ENCODE peak calls at places on chromosomes 4 and X, in five cellular contexts. K, R, X, I and O are unnamed samples.
A peak's percentile ranks its signal among the peaks of the same experiment; 100 is the strongest.

GRCh38 chr4:155336242-155336641 is 40.5 kb downstream of the MAP9 start:
- DNase-seq in X (no peak), K (no peak), I (no peak), R (no peak), O (no peak)

GRCh38 chr4:4488405-4489404 is 53.1 kb downstream of the STX18 start:
- DNase-seq in I (peak; percentile 60), X (no peak), K (peak; percentile 30), R (peak; percentile 69), O (no peak)

GRCh38 chr4:15027921-15028435 is 25.7 kb downstream of the CPEB2 start:
- DNase-seq in R (no peak), X (no peak), K (no peak), I (no peak), O (no peak)

GRCh38 chr4:73964862-73965611 is 16.8 kb downstream of the PF4 start:
- DNase-seq in X (no peak), K (no peak), I (peak; percentile 88), R (peak; percentile 34), O (no peak)

GRCh38 chr4:128558896-128559669 is 250.4 kb upstream of the JADE1 start:
- DNase-seq in X (no peak), R (no peak), I (no peak), K (no peak), O (no peak)

GRCh38 chr4:8174970-8175369 is 16.4 kb upstream of the ABLIM2 start:
- DNase-seq in K (no peak), X (no peak), R (no peak), I (no peak), O (no peak)

GRCh38 chr4:184937030-184937710 is 81.1 kb upstream of the HELT start:
- DNase-seq in R (peak; percentile 15), I (no peak), X (no peak), K (no peak), O (no peak)

GRCh38 chr4:107202744-107203143 is 166.6 kb upstream of the DKK2 start:
- DNase-seq in R (no peak), X (no peak), I (no peak), K (no peak), O (no peak)

GRCh38 chr4:86935499-86935832 is 655 bp downstream of the AFF1 start:
- DNase-seq in R (peak; percentile 57), X (no peak), I (no peak), K (no peak), O (peak; percentile 30)

GRCh38 chrX:30308263-30309138 is 689 bp downstream of the NR0B1 start:
- DNase-seq in K (peak; percentile 6), I (peak; percentile 60), X (peak; percentile 60), R (no peak), O (no peak)

GRCh38 chrX:68049466-68049865 is 383.8 kb downstream of the OPHN1 start:
- DNase-seq in R (no peak), K (no peak), X (no peak), I (no peak), O (no peak)

GRCh38 chrX:142977128-142977914 is 48.4 kb upstream of the SPANXN4 start:
- DNase-seq in I (no peak), R (no peak), X (no peak), K (no peak), O (no peak)

GRCh38 chrX:56783450-56783831 is 54.4 kb downstream of the NBDY start:
- DNase-seq in I (peak; percentile 43), K (no peak), R (peak; percentile 87), X (no peak), O (no peak)

GRCh38 chr4:26484032-26484515 is 6.2 kb downstream of the CCKAR start:
- DNase-seq in R (no peak), X (no peak), K (no peak), I (no peak), O (no peak)

GRCh38 chrX:55135171-55135570 is 46.4 kb downstream of the PAGE2 start:
- DNase-seq in R (peak; percentile 50), X (no peak), I (no peak), K (no peak), O (peak; percentile 3)

GRCh38 chr4:23023121-23023520 is 330.4 kb downstream of the GBA3 start:
- DNase-seq in I (no peak), X (no peak), K (no peak), R (no peak), O (peak; percentile 12)

GRCh38 chr4:122329876-122330595 is 48.8 kb upstream of the ADAD1 start:
- DNase-seq in X (no peak), R (no peak), I (no peak), K (no peak), O (no peak)

GRCh38 chr4:24105183-24106039 is 215.6 kb upstream of the PPARGC1A start:
- DNase-seq in K (no peak), I (no peak), X (no peak), R (peak; percentile 21), O (no peak)

GRCh38 chrX:87402256-87402655 is 115.3 kb upstream of the KLHL4 start:
- DNase-seq in K (no peak), X (no peak), R (no peak), I (no peak), O (no peak)

GRCh38 chr4:13481569-13481968 is 2.6 kb downstream of the RAB28 start:
- DNase-seq in R (no peak), I (no peak), X (no peak), K (no peak), O (no peak)

GRCh38 chrX:154351183-154352011 is 23.0 kb downstream of the FLNA start:
- DNase-seq in I (no peak), X (peak; percentile 50), K (no peak), R (no peak), O (no peak)

GRCh38 chrX:130786030-130786429 is 117.0 kb downstream of the ENOX2 start:
- DNase-seq in K (no peak), I (no peak), X (no peak), R (no peak), O (no peak)

GRCh38 chrX:10085223-10085622 is 71.6 kb upstream of the CLCN4 start:
- DNase-seq in R (no peak), K (no peak), I (no peak), X (no peak), O (no peak)

GRCh38 chr4:26317766-26318165 is 3.0 kb upstream of the RBPJ start:
- DNase-seq in K (no peak), X (no peak), I (no peak), R (no peak), O (no peak)

GRCh38 chrX:103733017-103733416 is 22.3 kb downstream of the TMEM31 start:
- DNase-seq in R (no peak), X (no peak), K (no peak), I (no peak), O (no peak)

GRCh38 chr4:4843651-4844291 is 15.7 kb upstream of the MSX1 start:
- DNase-seq in K (no peak), R (no peak), I (no peak), X (peak; percentile 65), O (no peak)

GRCh38 chrX:109409181-109409580 is 72.7 kb downstream of the GUCY2F start:
- DNase-seq in I (no peak), X (no peak), R (no peak), K (no peak), O (no peak)

GRCh38 chrX:40719731-40720130 is 15.6 kb downstream of the MED14 start:
- DNase-seq in R (no peak), K (no peak), X (no peak), I (no peak), O (no peak)

GRCh38 chrX:118824173-118824782 is 654 bp downstream of the ZCCHC12 start:
- DNase-seq in I (peak; percentile 35), R (no peak), K (no peak), X (no peak), O (no peak)

GRCh38 chr4:73064536-73064935 is 5.0 kb downstream of the COX18 start:
- DNase-seq in K (no peak), R (no peak), X (no peak), I (no peak), O (no peak)

GRCh38 chr4:81404294-81404693 is 67.4 kb downstream of the RASGEF1B start:
- DNase-seq in I (no peak), X (no peak), R (no peak), K (no peak), O (no peak)